ENCODE peak calls at places on chromosomes 1 and 21, in four cellular contexts. K is T-helper 2 cell, Q is brain microvascular endothelial cell, B is posterior cingulate gyrus. C is an unnamed sample.
A peak's percentile ranks its signal among the peaks of the same experiment; 100 is the strongest.

GRCh38 chr1:197909346-197909745 is 6.9 kb downstream of the C1orf53 start:
- DNase-seq in B (no peak), K (no peak), Q (no peak), C (no peak)

GRCh38 chr1:162997499-162998285 is 71.5 kb upstream of the RGS4 start:
- DNase-seq in K (no peak), Q (no peak), B (no peak), C (peak; percentile 20)

GRCh38 chr1:93596329-93597089 is 85.1 kb downstream of the BCAR3 start:
- DNase-seq in B (no peak), Q (no peak), K (no peak), C (peak; percentile 60)

GRCh38 chr1:215517441-215517891 is 49.6 kb upstream of the KCTD3 start:
- DNase-seq in B (peak; percentile 11), K (no peak), Q (peak; percentile 8), C (peak; percentile 47)

GRCh38 chr1:155892801-155893200 is 18.3 kb downstream of the RIT1 start:
- DNase-seq in B (no peak), K (no peak), Q (peak; percentile 65), C (peak; percentile 48)

GRCh38 chr1:6638226-6638625 is 13.6 kb downstream of the THAP3 start:
- DNase-seq in K (no peak), Q (no peak), B (peak; percentile 75), C (no peak)

GRCh38 chr21:41112740-41113692 is 54.9 kb upstream of the BACE2 start:
- DNase-seq in Q (peak; percentile 80), B (no peak), K (no peak), C (peak; percentile 74)

GRCh38 chr1:59136541-59137335 is 160.2 kb upstream of the FGGY start:
- DNase-seq in K (no peak), Q (no peak), B (no peak), C (peak; percentile 80)

GRCh38 chr21:15051652-15052554 is 12.9 kb downstream of the NRIP1 start:
- DNase-seq in B (no peak), Q (peak; percentile 43), K (no peak), C (no peak)

GRCh38 chr1:175033931-175034330 is 10.7 kb upstream of the MRPS14 start:
- DNase-seq in K (no peak), B (no peak), Q (no peak), C (no peak)

GRCh38 chr21:31288191-31288590 is 55.9 kb downstream of the TIAM1 start:
- DNase-seq in Q (no peak), B (no peak), K (no peak), C (no peak)

GRCh38 chr1:161986328-161986727 is 37.3 kb downstream of the OLFML2B start:
- DNase-seq in B (peak; percentile 43), Q (no peak), K (no peak), C (peak; percentile 92)

GRCh38 chr1:217542837-217543236 is 88.1 kb downstream of the GPATCH2 start:
- DNase-seq in Q (no peak), B (no peak), K (no peak), C (no peak)

GRCh38 chr1:147273409-147274307 is 31.2 kb downstream of the CHD1L start:
- DNase-seq in K (peak; percentile 9), B (no peak), Q (peak; percentile 76), C (peak; percentile 75)

GRCh38 chr1:37112427-37112826 is 78.1 kb upstream of the GRIK3 start:
- DNase-seq in B (no peak), Q (no peak), K (no peak), C (no peak)

GRCh38 chr1:21508580-21509350 is 458 bp upstream of the ALPL start:
- DNase-seq in K (peak; percentile 9), B (peak; percentile 38), Q (no peak), C (peak; percentile 63)

GRCh38 chr1:114002492-114003290 is 23.4 kb downstream of the OLFML3 start:
- DNase-seq in B (no peak), Q (peak; percentile 31), K (no peak), C (no peak)

GRCh38 chr1:208531003-208531750 is 287.0 kb upstream of the PLXNA2 start:
- DNase-seq in Q (no peak), K (no peak), B (no peak), C (no peak)

GRCh38 chr21:16117331-16117730 is 387.5 kb downstream of the USP25 start:
- DNase-seq in Q (no peak), K (no peak), B (no peak), C (no peak)

GRCh38 chr1:18110968-18111367 is 3.4 kb downstream of the IGSF21 start:
- DNase-seq in K (no peak), B (peak; percentile 43), Q (no peak), C (no peak)

GRCh38 chr1:82807563-82807962 is 1006.8 kb downstream of the ADGRL2 start:
- DNase-seq in B (no peak), Q (no peak), K (no peak), C (no peak)

GRCh38 chr21:41631564-41632461 is 123.9 kb upstream of the TMPRSS2 start:
- DNase-seq in K (no peak), Q (no peak), B (no peak), C (peak; percentile 67)

GRCh38 chr1:211521102-211521815 is 29.3 kb upstream of the RD3 start:
- DNase-seq in B (no peak), K (no peak), Q (no peak), C (no peak)

GRCh38 chr1:28058971-28059878 is 29.2 kb downstream of the EYA3 start:
- DNase-seq in K (no peak), B (no peak), Q (no peak), C (no peak)

GRCh38 chr1:195096051-195096521 is 1512.2 kb downstream of the KCNT2 start:
- DNase-seq in Q (no peak), B (peak; percentile 7), K (no peak), C (no peak)

GRCh38 chr21:45590726-45591618 is 48.7 kb upstream of the SLC19A1 start:
- DNase-seq in K (peak; percentile 27), B (no peak), Q (no peak), C (no peak)

GRCh38 chr1:83799474-83800085 is 199.4 kb downstream of the TTLL7 start:
- DNase-seq in Q (no peak), B (no peak), K (no peak), C (no peak)

GRCh38 chr1:1208713-1209433 is 2.5 kb upstream of the TNFRSF18 start:
- DNase-seq in Q (no peak), B (no peak), K (peak; percentile 56), C (no peak)

GRCh38 chr1:161905269-161905884 is 118.3 kb downstream of the OLFML2B start:
- DNase-seq in B (no peak), K (no peak), Q (no peak), C (no peak)

GRCh38 chr1:30762931-30763653 is 5.5 kb upstream of the LAPTM5 start:
- DNase-seq in K (no peak), Q (no peak), B (no peak), C (no peak)

GRCh38 chr1:78145105-78145580 is 99.4 kb downstream of the GIPC2 start:
- DNase-seq in Q (peak; percentile 81), K (no peak), B (peak; percentile 49), C (peak; percentile 86)

GRCh38 chr1:226625326-226625725 is 76.8 kb downstream of the STUM start:
- DNase-seq in B (no peak), Q (no peak), K (no peak), C (no peak)